ENCODE peak calls at places on chromosomes 7 and 10, in nine cellular contexts. I is NCI-H2081 treated with DMSO at 0.1 percent for 48 hours, R is Kasumi-1, J is T1000, Z is naive B cell, W is prostate gland, L is WTC11, Q is activated T-helper 1 cell treated with Interleukin-2 at 50 U/mL for 16 hours, F is suprapubic skin. N is an unnamed sample.

GRCh38 chr7:84490661-84491060 is 296.1 kb upstream of the SEMA3A start:
- DNase-seq in I (no peak), R (no peak), J (no peak), Z (no peak), W (no peak), L (no peak), Q (no peak), F (no peak), N (no peak)

GRCh38 chr7:155803418-155804376 is 8.6 kb downstream of the SHH start:
- DNase-seq in I (no peak), R (peak; percentile 86), J (peak; percentile 14), Z (no peak), W (no peak), L (peak; percentile 62), Q (no peak), F (no peak), N (no peak)

GRCh38 chr7:131090866-131091692 is 236.6 kb upstream of the MKLN1 start:
- DNase-seq in I (no peak), R (no peak), J (no peak), Z (no peak), W (no peak), L (no peak), Q (no peak), F (no peak), N (no peak)

GRCh38 chr10:123309740-123310139 is 155.5 kb downstream of the BUB3 start:
- DNase-seq in I (no peak), R (no peak), J (no peak), Z (no peak), W (no peak), L (no peak), Q (no peak), F (no peak), N (no peak)

GRCh38 chr7:100719523-100720319 is 547 bp upstream of the EPO start:
- DNase-seq in I (no peak), R (no peak), J (no peak), Z (no peak), W (no peak), L (no peak), Q (no peak), F (no peak), N (no peak)

GRCh38 chr7:137947031-137947430 is 54.9 kb downstream of the CREB3L2 start:
- DNase-seq in I (no peak), R (no peak), J (no peak), Z (no peak), W (no peak), L (no peak), Q (no peak), F (no peak), N (no peak)

GRCh38 chr10:14603539-14604102 is 171.1 kb downstream of the FAM107B start:
- DNase-seq in I (no peak), R (peak; percentile 50), J (peak; percentile 89), Z (peak; percentile 29), W (no peak), L (no peak), Q (no peak), F (no peak), N (no peak)

GRCh38 chr7:17773289-17773626 is 167.0 kb downstream of the SNX13 start:
- DNase-seq in I (no peak), R (peak; percentile 16), J (peak; percentile 32), Z (no peak), W (no peak), L (no peak), Q (no peak), F (no peak), N (peak; percentile 44)

GRCh38 chr7:3495530-3495929 is 194.5 kb downstream of the SDK1 start:
- DNase-seq in I (no peak), R (no peak), J (no peak), Z (no peak), W (no peak), L (no peak), Q (no peak), F (no peak), N (no peak)

GRCh38 chr10:126876456-126876855 is 28.8 kb upstream of the DOCK1 start:
- DNase-seq in I (no peak), R (no peak), J (no peak), Z (no peak), W (no peak), L (no peak), Q (no peak), F (no peak), N (no peak)

N was measured in AG04449.